ENCODE peak calls at places on chromosomes 13 and 19, in seven cellular contexts. D is HepG2, T is suprapubic skin, L is stomach, N is GM12892, J is breast epithelium, K is upper lobe of left lung. F is an unnamed sample.

GRCh38 chr13:99796175-99796819 is 175.3 kb downstream of the ZIC5 start:
- DNase-seq in D (peak), K (no peak), N (no peak), T (no peak), L (no peak), J (no peak), F (peak)

GRCh38 chr13:42788601-42789000 is 7.2 kb downstream of the FAM216B start:
- DNase-seq in T (no peak), D (no peak), K (no peak), L (no peak), N (no peak), J (no peak), F (no peak)

GRCh38 chr13:97986841-97987240 is 33.4 kb downstream of the IPO5 start:
- DNase-seq in J (no peak), K (no peak), L (no peak), D (no peak), N (no peak), T (no peak), F (no peak)

GRCh38 chr13:48790199-48790598 is 136.5 kb downstream of the CYSLTR2 start:
- DNase-seq in D (no peak), N (no peak), L (no peak), J (no peak), K (no peak), T (no peak), F (no peak)

GRCh38 chr13:112627161-112627560 is 39.2 kb upstream of the TUBGCP3 start:
- DNase-seq in K (no peak), N (no peak), T (no peak), J (no peak), D (no peak), L (no peak), F (no peak)

GRCh38 chr13:79043208-79043607 is 362.8 kb downstream of the RBM26 start:
- DNase-seq in D (peak), J (no peak), T (no peak), N (no peak), L (no peak), K (no peak), F (no peak)

GRCh38 chr19:36112678-36113077 is 1.7 kb downstream of the OVOL3 start:
- DNase-seq in L (no peak), K (peak), N (no peak), D (no peak), J (no peak), T (no peak), F (no peak)

GRCh38 chr13:103351035-103351828 is 285.0 kb upstream of the SLC10A2 start:
- DNase-seq in T (no peak), D (no peak), K (no peak), L (no peak), N (no peak), J (no peak), F (no peak)

GRCh38 chr19:18464646-18465045 is 26.7 kb upstream of the ISYNA1 start:
- DNase-seq in J (peak), K (no peak), L (peak), T (peak), D (peak), N (no peak), F (no peak)

GRCh38 chr19:18780081-18780480 is 11.0 kb downstream of the COMP start:
- DNase-seq in L (no peak), K (no peak), N (no peak), D (no peak), T (no peak), J (no peak), F (no peak)

GRCh38 chr13:36454121-36454520 is 21.8 kb downstream of the CCNA1 start:
- DNase-seq in J (no peak), K (no peak), D (no peak), L (no peak), T (no peak), N (no peak), F (no peak)

GRCh38 chr13:36454962-36455361 is 22.7 kb downstream of the CCNA1 start:
- DNase-seq in N (no peak), D (no peak), T (no peak), L (no peak), K (no peak), J (no peak), F (no peak)

GRCh38 chr13:36450534-36450933 is 18.2 kb downstream of the CCNA1 start:
- DNase-seq in J (no peak), D (no peak), T (no peak), K (no peak), L (no peak), N (no peak), F (no peak)

GRCh38 chr13:36456577-36456976 is 24.3 kb downstream of the CCNA1 start:
- DNase-seq in J (peak), N (no peak), L (no peak), T (no peak), K (no peak), D (no peak), F (no peak)

DNA sequence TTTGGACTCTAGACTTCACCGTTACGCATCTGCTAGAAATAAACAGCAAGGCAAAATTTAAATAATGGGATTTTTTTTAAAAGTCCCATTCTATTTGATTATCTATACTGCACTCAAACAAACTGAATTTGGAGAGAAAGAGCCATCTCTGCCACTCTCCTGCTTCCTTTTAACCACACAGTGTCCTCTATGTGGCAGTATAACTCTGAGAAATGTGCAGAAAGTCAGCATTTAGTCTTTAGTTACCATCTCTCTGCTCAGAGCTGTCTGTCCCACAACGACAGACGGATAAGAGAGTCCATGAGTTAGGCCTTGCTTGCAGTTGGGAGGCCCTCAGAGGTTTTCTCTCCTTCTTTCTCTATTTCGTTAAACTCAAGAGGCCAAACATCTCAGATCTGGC is 21.2 kb downstream of the CCNA1 start:
- DNase-seq in D (no peak), J (no peak), T (no peak), K (no peak), N (no peak), L (no peak), F (no peak)
- TF ChIP-seq POLR2AphosphoS5 in D (no peak), J (no peak), T (no peak), K (no peak), N (no peak), L (no peak), F (no peak)

GRCh38 chr19:58499021-58499927 is 12.5 kb downstream of the SLC27A5 start:
- DNase-seq in K (peak), N (peak), J (peak), D (peak), L (peak), T (peak), F (peak)
- TF ChIP-seq POLR2A in K (no peak), N (peak), J (peak), D (peak), L (no peak), T (no peak), F (no peak)

GRCh38 chr19:55667006-55667381 is 8.0 kb upstream of the EPN1 start:
- DNase-seq in K (no peak), L (no peak), T (no peak), J (no peak), D (no peak), N (no peak), F (no peak)

GRCh38 chr19:55667958-55668357 is 7.1 kb upstream of the EPN1 start:
- DNase-seq in N (no peak), D (no peak), K (no peak), J (no peak), L (peak), T (no peak), F (no peak)

GRCh38 chr19:55666343-55667005 is 8.6 kb upstream of the EPN1 start:
- DNase-seq in J (no peak), T (no peak), K (no peak), D (no peak), N (no peak), L (no peak), F (no peak)

GRCh38 chr19:55668603-55669348 is 6.2 kb upstream of the EPN1 start:
- DNase-seq in N (no peak), L (no peak), J (no peak), D (no peak), K (no peak), T (no peak), F (no peak)

DNA sequence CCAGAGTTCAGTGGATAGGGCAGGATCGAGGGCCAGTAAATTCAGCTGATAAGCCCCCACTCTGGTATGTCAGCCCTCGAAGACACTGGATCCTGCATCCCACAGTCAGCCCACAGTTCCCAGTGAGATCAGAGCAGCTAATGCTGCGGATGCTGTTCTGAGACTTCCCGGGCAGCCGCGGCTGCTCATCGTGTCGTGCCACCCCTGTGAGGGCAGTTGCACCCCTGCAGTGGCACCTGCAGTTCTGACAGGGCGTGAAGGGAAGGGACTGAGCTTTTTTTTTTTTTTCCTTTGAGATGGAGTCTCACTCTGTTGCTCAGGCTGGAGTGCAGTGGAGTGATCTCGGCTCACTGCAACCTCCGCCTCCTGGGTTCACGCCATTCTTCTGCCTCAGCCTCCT is 7.5 kb upstream of the EPN1 start:
- DNase-seq in N (no peak), J (no peak), D (no peak), K (no peak), T (no peak), L (no peak), F (no peak)
- TF ChIP-seq POLR2AphosphoS5 in N (no peak), J (no peak), D (no peak), K (no peak), T (no peak), L (no peak), F (no peak)

DNA sequence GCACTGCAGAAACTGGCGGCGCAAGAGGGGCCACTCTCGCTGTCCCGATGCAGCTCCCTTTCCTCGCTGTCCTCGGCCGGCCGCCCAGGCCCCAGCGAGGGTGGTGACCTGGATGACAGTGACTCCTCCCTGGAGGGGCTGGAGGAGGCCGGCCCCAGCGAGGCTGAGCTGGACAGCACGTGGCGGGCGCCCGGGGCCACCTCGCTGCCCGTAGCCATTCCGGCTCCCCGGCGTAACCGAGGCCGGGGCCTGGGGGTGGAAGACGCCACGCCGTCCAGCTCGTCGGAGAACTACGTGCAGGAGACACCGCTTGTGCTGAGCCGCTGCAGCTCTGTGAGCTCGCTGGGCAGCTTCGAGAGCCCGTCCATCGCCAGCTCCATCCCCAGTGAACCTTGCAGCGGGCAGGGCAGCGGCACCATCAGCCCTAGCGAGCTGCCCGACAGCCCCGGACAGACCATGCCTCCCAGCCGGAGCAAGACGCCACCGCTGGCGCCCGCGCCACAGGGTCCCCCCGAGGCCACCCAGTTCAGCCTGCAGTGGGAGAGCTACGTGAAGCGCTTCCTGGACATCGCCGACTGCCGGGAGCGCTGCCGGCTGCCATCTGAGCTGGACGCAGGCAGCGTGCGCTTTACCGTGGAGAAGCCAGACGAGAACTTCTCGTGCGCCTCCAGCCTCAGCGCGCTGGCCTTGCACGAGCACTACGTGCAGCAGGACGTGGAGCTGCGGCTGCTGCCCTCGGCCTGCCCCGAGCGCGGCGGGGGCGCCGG is 12.4 kb downstream of the C19orf25 start:
- DNase-seq in T (no peak), K (peak), J (no peak), D (no peak), N (no peak), L (no peak), F (no peak)
- TF ChIP-seq POLR2A in T (no peak), K (no peak), J (no peak), D (no peak), N (no peak), L (no peak), F (no peak)

DNA sequence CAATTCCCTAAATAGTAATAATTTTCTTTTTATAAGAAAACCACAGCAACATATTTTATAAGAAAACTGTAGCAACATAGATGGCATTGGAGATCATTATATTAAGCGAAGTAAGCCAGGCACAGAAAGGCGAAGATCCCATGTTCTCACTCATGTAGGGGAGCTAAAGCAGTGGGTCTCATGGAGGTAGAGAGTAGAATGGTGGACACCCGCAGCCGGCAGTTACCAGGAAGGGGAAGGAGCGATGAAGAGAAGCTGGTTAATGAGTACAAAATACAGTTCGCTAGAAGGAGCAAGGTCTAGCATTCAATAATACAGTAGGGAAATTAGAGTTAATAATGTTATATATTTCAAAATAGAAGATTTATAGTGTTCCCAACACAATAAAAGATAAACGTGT is 42.8 kb downstream of the CRYL1 start:
- DNase-seq in J (no peak), N (no peak), K (no peak), L (no peak), T (no peak), D (no peak), F (no peak)
- TF ChIP-seq POLR2AphosphoS5 in J (no peak), N (no peak), K (no peak), L (no peak), T (no peak), D (no peak), F (no peak)

GRCh38 chr19:2036424-2036823 is 14.6 kb downstream of the MKNK2 start:
- DNase-seq in K (no peak), J (no peak), N (no peak), L (no peak), D (no peak), T (no peak), F (no peak)

GRCh38 chr19:2035590-2035991 is 15.5 kb downstream of the MKNK2 start:
- DNase-seq in L (no peak), N (no peak), T (peak), J (no peak), K (peak), D (no peak), F (no peak)

GRCh38 chr19:2038284-2039081 is 12.6 kb downstream of the MKNK2 start:
- DNase-seq in D (no peak), K (peak), L (no peak), T (peak), J (no peak), N (no peak), F (no peak)

GRCh38 chr19:2039082-2039958 is 11.7 kb downstream of the MKNK2 start:
- DNase-seq in J (no peak), D (no peak), N (no peak), T (no peak), K (peak), L (no peak), F (no peak)

DNA sequence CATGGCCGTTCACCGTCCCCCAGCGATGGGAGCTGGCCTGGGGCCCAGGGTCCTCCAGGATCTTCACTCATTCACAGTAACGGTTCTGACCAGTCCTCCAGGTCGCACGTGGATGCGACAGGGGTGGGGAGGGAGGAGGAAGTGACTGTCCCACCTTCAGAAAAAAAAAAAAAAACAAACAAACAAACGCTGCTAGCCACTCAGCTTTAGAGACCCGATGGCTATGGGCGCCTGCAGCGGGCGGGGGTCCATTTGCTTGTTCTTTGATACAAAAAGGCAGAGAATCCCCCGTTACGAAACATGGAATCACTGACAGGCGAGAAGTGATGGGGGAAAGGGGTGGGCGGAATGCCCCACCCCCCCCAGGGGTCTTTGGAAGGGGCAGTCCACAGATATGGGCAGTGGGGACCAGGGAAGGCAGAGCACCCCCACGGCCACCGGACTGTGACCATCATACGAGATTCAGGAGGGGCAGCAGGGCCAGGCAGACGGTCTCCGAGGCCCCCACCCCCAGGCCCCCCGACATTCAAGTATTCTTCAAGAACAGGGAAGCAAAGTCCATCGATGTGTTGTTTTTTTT is 13.3 kb downstream of the MKNK2 start:
- DNase-seq in J (no peak), D (no peak), N (no peak), K (no peak), L (no peak), T (no peak), F (no peak)
- TF ChIP-seq POLR2A in J (no peak), D (no peak), N (no peak), K (no peak), L (no peak), T (no peak), F (no peak)

GRCh38 chr13:41649659-41650058 is 192.3 kb downstream of the RGCC start:
- DNase-seq in L (no peak), T (no peak), J (no peak), K (no peak), D (peak), N (no peak), F (no peak)
- TF ChIP-seq POLR2AphosphoS5 in L (no peak), T (no peak), J (no peak), K (no peak), D (no peak), N (no peak), F (no peak)

F was measured in GM12891.